ENCODE peak calls at places on chromosomes 4 and X, in eight cellular contexts. R is breast epithelium, A is AG04450, L is cardiac fibroblast, F is right lobe of liver, C is kidney, Y is Karpas-422, W is ascending aorta. S is an unnamed sample.

GRCh38 chr4:147839200-147839599 is 107.3 kb downstream of the ARHGAP10 start:
- DNase-seq in R (no peak), C (no peak), L (no peak), W (no peak), Y (no peak), A (no peak), F (no peak), S (no peak)

GRCh38 chr4:13980317-13980716 is 352.8 kb upstream of the BOD1L1 start:
- DNase-seq in Y (no peak), R (no peak), C (no peak), L (peak), W (no peak), A (peak), F (no peak), S (no peak)

GRCh38 chr4:44326716-44327115 is 121.9 kb downstream of the KCTD8 start:
- DNase-seq in C (no peak), F (no peak), W (no peak), R (no peak), Y (no peak), L (peak), A (no peak), S (no peak)

GRCh38 chr4:16627999-16628398 is 270.4 kb downstream of the LDB2 start:
- DNase-seq in L (peak), Y (no peak), C (no peak), F (no peak), W (no peak), A (peak), R (no peak), S (no peak)

GRCh38 chrX:50157545-50158125 is 43.2 kb downstream of the AKAP4 start:
- DNase-seq in L (peak), C (no peak), R (no peak), Y (no peak), F (no peak), A (no peak), W (no peak), S (no peak)

GRCh38 chr4:74418063-74418670 is 26.8 kb upstream of the AREG start:
- DNase-seq in W (no peak), Y (no peak), L (peak), F (no peak), C (no peak), A (peak), R (no peak), S (no peak)

GRCh38 chrX:32524385-32524784 is 687.0 kb downstream of the DMD start:
- DNase-seq in C (no peak), F (no peak), Y (no peak), R (no peak), A (no peak), L (no peak), W (no peak), S (no peak)

GRCh38 chr4:84578540-84579409 is 4.2 kb upstream of the CDS1 start:
- DNase-seq in F (no peak), L (peak), W (no peak), R (no peak), C (no peak), Y (peak), A (peak), S (no peak)

GRCh38 chr4:101118641-101119040 is 228.7 kb downstream of the PPP3CA start:
- DNase-seq in F (no peak), A (no peak), L (no peak), Y (no peak), C (no peak), R (no peak), W (no peak), S (no peak)

GRCh38 chrX:51894697-51895336 is 1.4 kb downstream of the MAGED1 start:
- DNase-seq in Y (no peak), F (peak), C (no peak), L (peak), A (no peak), W (no peak), R (no peak), S (no peak)

GRCh38 chr4:57048590-57049304 is 61.4 kb downstream of the IGFBP7 start:
- DNase-seq in W (no peak), L (no peak), R (no peak), C (no peak), A (no peak), Y (no peak), F (no peak), S (no peak)

GRCh38 chrX:40952855-40953254 is 132.4 kb upstream of the USP9X start:
- DNase-seq in Y (no peak), C (no peak), L (peak), F (no peak), W (no peak), A (no peak), R (no peak), S (no peak)

GRCh38 chr4:129379429-129379828 is 283.5 kb downstream of the C4orf33 start:
- DNase-seq in Y (no peak), C (no peak), L (no peak), F (no peak), R (no peak), A (no peak), W (no peak), S (no peak)

GRCh38 chr4:88481557-88481956 is 24.6 kb downstream of the HERC5 start:
- DNase-seq in R (no peak), Y (no peak), C (no peak), W (no peak), F (no peak), A (no peak), L (peak), S (no peak)

GRCh38 chr4:89496851-89497250 is 189.3 kb upstream of the GPRIN3 start:
- DNase-seq in R (no peak), Y (no peak), A (no peak), F (no peak), C (no peak), L (peak), W (no peak), S (no peak)

GRCh38 chrX:10756365-10756915 is 136.1 kb upstream of the MID1 start:
- DNase-seq in L (peak), Y (no peak), A (peak), F (no peak), R (no peak), W (no peak), C (no peak), S (no peak)

GRCh38 chrX:117860517-117860916 is 256.1 kb downstream of the KLHL13 start:
- DNase-seq in C (no peak), W (no peak), Y (no peak), L (no peak), A (no peak), F (no peak), R (no peak), S (no peak)

GRCh38 chr4:37737456-37737855 is 51.3 kb upstream of the RELL1 start:
- DNase-seq in A (peak), L (peak), Y (no peak), R (no peak), C (no peak), W (no peak), F (no peak), S (no peak)

GRCh38 chrX:19107035-19107434 is 15.2 kb downstream of the ADGRG2 start:
- DNase-seq in F (no peak), C (no peak), R (no peak), A (no peak), W (no peak), L (no peak), Y (no peak), S (no peak)

DNA sequence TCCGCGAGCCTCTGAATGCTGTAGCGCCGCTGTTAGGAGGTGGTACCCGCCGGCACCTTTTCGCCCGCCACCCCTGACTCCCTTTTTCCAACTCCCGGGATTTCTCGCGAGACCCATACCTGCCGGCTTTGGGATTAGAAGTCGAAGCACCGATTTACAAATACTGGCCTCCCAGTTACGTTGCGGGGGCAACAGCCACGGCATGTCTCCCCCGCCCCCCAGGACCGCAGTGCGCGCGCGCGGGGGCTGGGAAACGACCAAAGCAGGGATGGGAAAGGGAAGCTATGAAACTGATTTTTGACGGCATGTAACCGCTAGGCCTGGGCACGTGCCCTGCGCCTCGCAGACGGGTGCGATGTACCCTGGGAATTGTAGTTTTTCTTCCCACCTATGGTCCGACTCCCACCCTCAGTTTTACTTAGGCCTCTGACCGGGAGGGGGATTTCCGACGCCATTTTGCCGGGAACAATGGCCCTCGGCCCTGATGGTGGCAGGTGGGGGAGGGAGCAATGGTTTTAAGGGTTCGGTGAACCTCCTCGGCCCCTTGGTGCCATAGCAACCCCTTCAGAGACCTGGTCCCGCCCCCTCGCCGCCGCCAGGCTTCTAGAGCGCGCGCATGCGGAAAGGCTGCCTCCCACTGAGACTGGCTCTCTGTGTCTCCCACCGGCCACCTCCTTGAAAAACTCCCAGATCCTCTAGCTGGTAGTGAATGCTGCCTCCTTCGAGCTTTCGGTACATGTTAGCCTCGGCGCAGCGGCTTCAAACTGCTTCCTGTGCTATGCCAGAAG is 772 bp upstream of the WNK3 start:
- DNase-seq in C (peak), Y (no peak), R (peak), F (peak), L (peak), W (no peak), A (peak), S (no peak)
- H3K4me3 ChIP-seq in C (peak), Y (no peak), R (peak), F (peak), L (peak), W (peak), A (peak), S (peak)

GRCh38 chr4:108978066-108978465 is 215.2 kb upstream of the ETNPPL start:
- DNase-seq in C (no peak), F (no peak), W (no peak), Y (no peak), R (no peak), L (no peak), A (no peak), S (no peak)
- H3K4me3 ChIP-seq in C (no peak), F (no peak), W (no peak), Y (no peak), R (no peak), L (no peak), A (no peak), S (no peak)

GRCh38 chr4:8759987-8760386 is 111.7 kb downstream of the HMX1 start:
- DNase-seq in W (no peak), Y (no peak), C (peak), L (no peak), F (peak), R (no peak), A (no peak), S (no peak)

GRCh38 chr4:8762356-8762755 is 109.3 kb downstream of the HMX1 start:
- DNase-seq in Y (no peak), R (no peak), A (no peak), C (peak), F (peak), W (no peak), L (no peak), S (no peak)

GRCh38 chr4:8760561-8760960 is 111.1 kb downstream of the HMX1 start:
- DNase-seq in F (peak), Y (no peak), R (no peak), C (peak), A (no peak), W (no peak), L (no peak), S (no peak)

GRCh38 chr4:8761824-8762205 is 109.8 kb downstream of the HMX1 start:
- DNase-seq in A (no peak), W (no peak), Y (no peak), R (no peak), C (peak), F (peak), L (no peak), S (no peak)

GRCh38 chr4:8761167-8761823 is 110.3 kb downstream of the HMX1 start:
- DNase-seq in F (peak), W (no peak), L (no peak), R (no peak), A (no peak), C (peak), Y (no peak), S (no peak)
- H3K4me3 ChIP-seq in F (no peak), W (no peak), L (no peak), R (no peak), A (no peak), C (no peak), Y (no peak), S (no peak)

DNA sequence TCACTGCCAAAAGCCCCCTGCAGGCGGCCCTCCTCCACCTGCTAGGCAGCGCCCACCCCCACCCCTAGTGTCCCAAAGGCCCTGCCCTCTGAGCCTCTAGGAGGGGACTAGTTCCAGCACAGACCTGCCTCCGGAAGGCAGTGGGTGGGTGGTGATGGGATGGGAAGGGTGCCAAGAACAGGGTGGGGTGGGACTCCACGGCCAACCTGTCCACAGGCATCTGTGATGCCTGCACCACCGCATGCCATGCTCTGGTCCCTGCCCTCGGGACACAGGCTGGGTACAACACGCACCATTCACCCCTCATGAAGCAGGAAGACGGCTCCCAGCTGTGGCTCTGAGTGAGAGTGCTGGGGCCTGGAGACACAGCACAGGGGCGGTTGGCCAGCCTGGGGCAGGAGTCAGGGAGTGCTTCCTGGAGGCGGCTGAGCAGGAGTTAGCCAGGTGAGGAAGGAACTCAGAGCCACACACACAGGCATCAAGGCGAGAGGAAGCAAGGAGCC is 243.1 kb upstream of the PSAPL1 start:
- DNase-seq in Y (no peak), W (no peak), C (no peak), A (no peak), R (peak), F (no peak), L (no peak), S (no peak)
- H3K4me3 ChIP-seq in Y (no peak), W (no peak), C (no peak), A (no peak), R (no peak), F (no peak), L (no peak), S (no peak)

S was measured in esophagus squamous epithelium.